ENCODE peak calls at places on chromosomes 6 and 20, in five cellular contexts. G, M, J, P and S are unnamed samples.
A peak's percentile ranks its signal among the peaks of the same experiment; 100 is the strongest.

GRCh38 chr6:97059473-97059872 is 134.9 kb downstream of the KLHL32 start:
- DNase-seq in G (no peak), M (peak; percentile 17), J (no peak), P (peak; percentile 69), S (no peak)

GRCh38 chr6:26032387-26033131 is 54.7 kb upstream of the HFE start:
- DNase-seq in G (no peak), M (peak; percentile 55), J (no peak), P (peak; percentile 75), S (no peak)

GRCh38 chr20:45863543-45864470 is 6.4 kb downstream of the ZSWIM3 start:
- DNase-seq in G (no peak), M (no peak), J (no peak), P (no peak), S (no peak)

GRCh38 chr6:142605922-142606321 is 304.1 kb downstream of the ADGRG6 start:
- DNase-seq in G (no peak), M (no peak), J (no peak), P (no peak), S (no peak)

GRCh38 chr20:57576002-57576401 is 15.1 kb downstream of the PCK1 start:
- DNase-seq in G (no peak), M (no peak), J (no peak), P (no peak), S (no peak)

GRCh38 chr6:35624341-35625070 is 64.2 kb downstream of the FKBP5 start:
- DNase-seq in G (no peak), M (no peak), J (no peak), P (peak; percentile 47), S (no peak)

GRCh38 chr20:41001497-41001896 is 27.1 kb upstream of the TOP1 start:
- DNase-seq in G (no peak), M (no peak), J (no peak), P (no peak), S (no peak)

GRCh38 chr6:894274-894673 is 201.3 kb upstream of the EXOC2 start:
- DNase-seq in G (no peak), M (no peak), J (no peak), P (no peak), S (no peak)

GRCh38 chr6:14369717-14370116 is 252.1 kb downstream of the CD83 start:
- DNase-seq in G (no peak), M (no peak), J (no peak), P (no peak), S (no peak)

GRCh38 chr20:38246357-38247165 is 14.0 kb downstream of the KIAA1755 start:
- DNase-seq in G (no peak), M (no peak), J (no peak), P (no peak), S (no peak)

GRCh38 chr6:13099771-13100170 is 228.6 kb downstream of the TBC1D7 start:
- DNase-seq in G (no peak), M (no peak), J (no peak), P (no peak), S (no peak)

GRCh38 chr6:13097454-13097853 is 230.9 kb downstream of the TBC1D7 start:
- DNase-seq in G (no peak), M (no peak), J (no peak), P (no peak), S (no peak)

GRCh38 chr6:13096084-13096483 is 232.3 kb downstream of the TBC1D7 start:
- DNase-seq in G (no peak), M (no peak), J (no peak), P (no peak), S (no peak)

GRCh38 chr6:13098808-13099570 is 229.3 kb downstream of the TBC1D7 start:
- DNase-seq in G (no peak), M (no peak), J (no peak), P (no peak), S (no peak)

DNA sequence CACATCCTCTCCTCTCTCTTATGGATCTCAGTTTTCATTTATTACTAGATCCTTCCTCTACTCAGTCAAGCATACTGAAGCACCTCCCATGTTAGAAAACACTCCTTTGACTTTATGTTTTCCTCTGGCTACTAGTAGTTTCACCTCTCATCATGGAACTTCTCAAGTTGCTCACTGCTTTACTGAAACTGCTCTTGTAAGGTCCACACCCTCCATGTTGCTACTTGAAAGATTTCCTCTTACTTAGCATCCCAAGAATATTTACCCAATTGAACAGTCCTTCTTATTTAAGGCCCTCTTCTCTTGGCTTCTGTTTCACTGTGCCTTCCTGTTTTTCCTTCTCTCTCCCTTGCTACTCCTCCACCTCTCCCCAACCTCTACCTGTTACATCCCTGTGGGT is 230.3 kb downstream of the TBC1D7 start:
- DNase-seq in G (no peak), M (no peak), J (no peak), P (no peak), S (no peak)
- H3K27ac ChIP-seq in G (no peak overlapping the region), M (no peak overlapping the region), J (peak overlapping the region; percentile 54), P (no peak overlapping the region), S (peak overlapping the region; percentile 80)

GRCh38 chr6:31927868-31928671 is 553 bp downstream of the C2 start:
- DNase-seq in G (no peak), M (no peak), J (no peak), P (no peak), S (peak; percentile 39)
- H3K4me3 ChIP-seq in G (peak overlapping the region; percentile 56), M (no peak overlapping the region), J (peak overlapping the region; percentile 48), P (no peak overlapping the region), S (no peak overlapping the region)

DNA sequence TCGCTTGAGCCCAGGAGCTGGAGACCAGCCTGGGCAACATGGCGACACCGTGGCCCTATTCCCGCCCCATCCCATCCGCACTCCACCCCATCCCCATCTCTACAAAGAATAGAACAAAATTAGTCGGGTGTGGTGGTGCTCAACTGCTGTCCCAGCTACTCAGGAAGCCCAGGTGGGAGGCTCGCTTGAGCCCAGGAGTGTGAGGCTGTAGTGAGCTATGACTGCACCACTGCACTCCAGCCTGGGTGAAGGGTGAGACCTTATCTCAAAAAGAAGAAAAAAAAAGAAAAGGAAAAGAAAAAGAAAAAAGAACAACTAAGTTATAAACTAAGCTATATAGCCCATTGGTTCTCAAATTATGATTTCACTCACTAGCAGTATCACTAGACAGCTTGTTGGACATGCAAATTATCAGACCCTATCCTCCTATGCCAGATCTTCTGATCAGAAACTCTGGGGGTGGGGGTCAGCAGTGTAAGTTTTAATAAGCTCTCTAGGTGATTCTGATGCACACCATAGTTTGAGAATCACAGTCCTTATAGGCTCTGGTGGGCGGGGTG is 491 bp upstream of the ITCH start:
- DNase-seq in G (no peak), M (no peak), J (no peak), P (no peak), S (no peak)
- H3K4me1 ChIP-seq in G (peaks cover 38% of the 10 kb centered on the region), M (peaks cover 20% of the 10 kb centered on the region), J (peaks cover 51% of the 10 kb centered on the region), P (peaks cover 6% of the 10 kb centered on the region), S (no peaks in the 10 kb centered on the region)

DNA sequence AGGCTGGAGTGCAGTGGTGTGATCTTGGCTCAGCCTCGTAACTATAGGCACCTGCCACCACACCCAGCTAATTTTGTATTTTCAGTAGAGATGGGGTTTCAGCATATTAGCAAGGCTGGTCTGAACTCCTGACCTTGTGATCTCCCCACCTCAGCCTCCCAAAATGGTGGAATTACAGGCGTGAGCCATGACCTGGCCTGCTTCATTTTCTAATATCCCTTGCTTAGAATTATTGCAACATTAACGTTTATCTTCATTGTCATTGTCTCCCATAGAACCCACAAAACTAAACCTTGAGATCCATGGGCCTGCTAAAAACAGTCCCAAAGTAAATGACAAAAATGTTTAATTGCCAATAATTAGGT is 6.1 kb downstream of the EEF1A1 start:
- DNase-seq in G (no peak), M (no peak), J (no peak), P (no peak), S (no peak)
- H3K27ac ChIP-seq in G (peak overlapping the region; percentile 25), M (peak overlapping the region; percentile 1), J (no peak overlapping the region), P (peak overlapping the region; percentile 25), S (no peak overlapping the region)

DNA sequence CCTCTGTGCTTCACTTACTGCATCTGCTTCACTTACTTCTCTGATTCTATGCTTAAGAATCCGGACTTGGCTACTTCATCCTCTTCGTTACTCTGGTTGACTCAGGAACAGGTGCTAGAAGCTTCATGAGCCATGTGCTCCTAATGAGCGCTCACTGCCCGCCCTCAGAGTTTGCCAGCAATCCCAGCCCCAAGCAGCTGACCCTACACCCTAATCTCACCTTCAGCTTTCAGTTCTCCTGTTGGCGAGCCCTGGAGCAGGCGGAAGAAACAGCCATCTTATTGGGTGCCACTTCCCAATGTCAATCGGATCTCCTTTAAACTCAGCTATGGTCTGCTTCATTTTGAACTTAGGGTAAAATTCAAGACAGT is 61.3 kb downstream of the FOXA2 start:
- DNase-seq in G (no peak), M (no peak), J (no peak), P (no peak), S (no peak)
- H3K4me3 ChIP-seq in G (no peak overlapping the region), M (no peak overlapping the region), J (no peak overlapping the region), P (no peak overlapping the region), S (no peak overlapping the region)

DNA sequence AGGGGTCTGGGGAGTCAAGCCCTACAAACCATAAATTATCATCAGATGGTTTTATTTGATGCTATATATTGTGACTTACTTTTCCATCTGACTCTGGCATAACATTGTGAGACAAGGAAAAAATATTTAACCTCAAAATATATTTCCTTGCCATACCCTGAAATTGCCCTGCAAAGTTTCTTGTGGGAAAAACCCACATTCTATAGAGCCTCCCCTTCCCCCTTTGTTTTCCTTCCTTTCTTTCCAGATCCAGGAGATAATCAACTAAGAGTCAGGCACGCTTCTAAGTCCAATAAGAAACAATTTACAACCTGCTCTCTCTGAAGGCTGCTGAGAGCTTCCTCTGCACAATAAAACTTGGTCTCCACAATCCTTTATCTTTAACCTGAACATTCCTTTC is 17.5 kb upstream of the HINT3 start:
- DNase-seq in G (no peak), M (no peak), J (no peak), P (no peak), S (no peak)
- H3K4me1 ChIP-seq in G (peaks cover 8% of the 10 kb centered on the region), M (no peaks in the 10 kb centered on the region), J (peaks cover 4% of the 10 kb centered on the region), P (peaks cover 8% of the 10 kb centered on the region), S (no peaks in the 10 kb centered on the region)

DNA sequence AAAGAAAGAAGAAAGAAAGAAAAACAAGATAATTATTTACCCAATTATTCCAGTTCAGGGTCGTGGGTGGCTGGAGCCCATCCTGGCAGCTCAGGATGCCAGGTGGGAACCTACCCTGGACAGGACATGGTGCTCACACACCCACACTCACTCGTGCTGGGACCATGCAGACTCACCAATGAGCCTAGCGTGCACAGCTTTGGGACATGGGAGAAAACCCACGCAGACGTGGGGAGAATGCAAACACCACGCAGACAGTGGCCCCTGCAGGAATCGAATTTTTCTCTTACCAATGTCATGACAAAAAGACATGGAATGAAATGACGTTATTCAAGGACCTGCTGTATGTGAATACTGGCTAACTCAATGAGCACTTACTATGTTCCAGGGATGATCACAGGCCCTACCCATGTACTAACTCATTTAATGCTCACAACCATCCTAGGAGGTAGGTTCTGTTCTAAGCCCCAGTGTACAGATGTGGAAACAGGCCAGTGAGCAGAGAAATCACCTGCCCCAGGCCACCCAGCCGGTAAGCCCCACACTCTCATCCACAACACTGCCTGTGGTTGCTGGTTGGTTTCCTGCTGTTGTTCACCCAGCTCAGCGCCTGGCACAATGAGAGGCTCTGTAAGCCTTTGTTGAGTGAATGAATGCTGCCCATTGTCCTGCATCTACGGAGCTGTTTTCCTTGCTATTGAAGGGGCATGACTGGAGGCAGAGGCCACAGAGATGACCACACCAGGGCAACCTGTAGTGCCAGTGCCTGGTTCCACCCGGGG is 6.8 kb upstream of the PI16 start:
- DNase-seq in G (no peak), M (no peak), J (no peak), P (no peak), S (peak; percentile 38)
- H3K27ac ChIP-seq in G (no peak overlapping the region), M (no peak overlapping the region), J (no peak overlapping the region), P (no peak overlapping the region), S (no peak overlapping the region)

GRCh38 chr6:131135244-131136020 is at the start of gene AKAP7:
- DNase-seq in G (peak; percentile 91), M (no peak), J (peak; percentile 82), P (peak; percentile 87), S (peak; percentile 93)
- H3K4me3 ChIP-seq in G (peak within 1 kb of the TSS; percentile 86), M (peak within 1 kb of the TSS; percentile 61), J (peak within 1 kb of the TSS; percentile 81), P (peak within 1 kb of the TSS; percentile 66), S (peak within 1 kb of the TSS; percentile 81)